ENCODE peak calls at places on chromosomes 5 and 9, in five cellular contexts. A is CD4-positive, alpha-beta T cell; C is stimulated activated naive CD4-positive, alpha-beta T cell; J is HuH-7.5; U is pancreas. H is an unnamed sample.

GRCh38 chr5:172054611-172055153 is 48.2 kb upstream of the FBXW11 start:
- DNase-seq in C (no peak), J (no peak), U (no peak), A (no peak), H (no peak)

GRCh38 chr9:97958812-97959511 is 21.0 kb upstream of the HEMGN start:
- DNase-seq in C (no peak), A (no peak), J (no peak), U (no peak), H (no peak)

GRCh38 chr9:34580358-34580757 is 9.2 kb downstream of the CNTFR start:
- DNase-seq in J (no peak), U (no peak), A (no peak), C (no peak), H (no peak)

GRCh38 chr5:160083501-160083900 is 35.7 kb downstream of the PWWP2A start:
- DNase-seq in J (no peak), C (no peak), A (no peak), U (no peak), H (no peak)

GRCh38 chr5:7576023-7576715 is 180.2 kb downstream of the ADCY2 start:
- DNase-seq in U (no peak), A (no peak), C (no peak), J (no peak), H (no peak)

GRCh38 chr5:78492650-78493049 is 132.2 kb downstream of the SCAMP1 start:
- DNase-seq in C (no peak), A (no peak), J (no peak), U (no peak), H (no peak)

GRCh38 chr5:166441-167372 is 24.6 kb upstream of the LRRC14B start:
- DNase-seq in A (peak), C (no peak), J (no peak), U (no peak), H (no peak)

GRCh38 chr5:134647750-134648424 is 698 bp upstream of the SEC24A start:
- DNase-seq in C (peak), U (no peak), A (no peak), J (no peak), H (peak)

GRCh38 chr9:133205996-133206931 is 2.8 kb downstream of the OBP2B start:
- DNase-seq in J (no peak), A (no peak), U (no peak), C (no peak), H (no peak)

GRCh38 chr5:100846722-100847121 is 56.4 kb downstream of the ST8SIA4 start:
- DNase-seq in C (no peak), U (no peak), A (no peak), J (no peak), H (no peak)

GRCh38 chr5:178152491-178153444 is 917 bp downstream of the NHP2 start:
- DNase-seq in J (no peak), C (no peak), U (no peak), A (no peak), H (no peak)

GRCh38 chr9:136373300-136374182 is at the start of gene CARD9:
- DNase-seq in C (no peak), U (no peak), J (no peak), A (no peak), H (no peak)

GRCh38 chr5:150636391-150637244 is 3.8 kb upstream of the SYNPO start:
- DNase-seq in A (no peak), J (no peak), C (no peak), U (peak), H (no peak)

GRCh38 chr9:125549465-125550215 is 157.4 kb downstream of the MAPKAP1 start:
- DNase-seq in A (no peak), C (no peak), U (peak), J (no peak), H (peak)

GRCh38 chr9:131013015-131013755 is 4.2 kb downstream of the LAMC3 start:
- DNase-seq in J (no peak), U (no peak), C (no peak), A (no peak), H (no peak)

GRCh38 chr9:75231167-75231566 is 142.9 kb downstream of the OSTF1 start:
- DNase-seq in A (no peak), J (no peak), U (no peak), C (no peak), H (no peak)

GRCh38 chr5:67004730-67005350 is 191.8 kb downstream of the CD180 start:
- DNase-seq in C (no peak), J (no peak), U (no peak), A (no peak), H (no peak)

GRCh38 chr5:1763548-1763911 is 36.1 kb downstream of the MRPL36 start:
- DNase-seq in U (no peak), J (peak), A (peak), C (no peak), H (peak)